ENCODE peak calls at places on chromosomes 2 and 18, in six cellular contexts. G, K, S, R, N and Z are unnamed samples.

GRCh38 chr2:66587216-66587615 is 152.3 kb downstream of the MEIS1 start:
- DNase-seq in K (peak), R (peak), N (no peak), G (no peak), S (no peak), Z (no peak)

GRCh38 chr2:85433511-85434089 is 15.1 kb downstream of the SH2D6 start:
- DNase-seq in K (no peak), G (no peak), S (peak), R (peak), N (peak), Z (peak)

GRCh38 chr2:56540467-56540866 is 356.7 kb downstream of the CCDC85A start:
- DNase-seq in K (no peak), N (no peak), R (no peak), G (no peak), S (no peak), Z (no peak)

GRCh38 chr18:74745658-74746403 is 148.2 kb downstream of the ZNF407 start:
- DNase-seq in S (no peak), R (no peak), N (no peak), K (no peak), G (no peak), Z (no peak)

GRCh38 chr2:219182331-219183150 is 4.5 kb downstream of the RETREG2 start:
- DNase-seq in S (no peak), R (no peak), N (no peak), G (no peak), K (peak), Z (no peak)

GRCh38 chr2:182259629-182260150 is 167.1 kb downstream of the PDE1A start:
- DNase-seq in G (no peak), S (no peak), R (no peak), N (no peak), K (no peak), Z (no peak)

GRCh38 chr2:140183056-140183765 is 1403.0 kb upstream of the NXPH2 start:
- DNase-seq in S (no peak), N (no peak), R (no peak), K (no peak), G (no peak), Z (no peak)

GRCh38 chr18:2536493-2536892 is 34.8 kb downstream of the METTL4 start:
- DNase-seq in G (no peak), K (no peak), N (no peak), R (no peak), S (no peak), Z (no peak)

GRCh38 chr2:123993728-123994323 is 31.3 kb upstream of the CNTNAP5 start:
- DNase-seq in K (peak), G (no peak), S (no peak), R (peak), N (no peak), Z (peak)

GRCh38 chr2:133346654-133347053 is 221.6 kb downstream of the NCKAP5 start:
- DNase-seq in K (no peak), R (no peak), S (no peak), N (no peak), G (no peak), Z (peak)

GRCh38 chr2:231001921-231002320 is 6.0 kb downstream of the SPATA3 start:
- DNase-seq in G (no peak), S (no peak), N (no peak), R (no peak), K (no peak), Z (no peak)

GRCh38 chr2:7672027-7672684 is 754.9 kb downstream of the RNF144A start:
- DNase-seq in N (no peak), G (no peak), S (no peak), R (peak), K (peak), Z (no peak)

GRCh38 chr2:33081691-33082090 is 134.9 kb downstream of the LTBP1 start:
- DNase-seq in K (no peak), S (no peak), G (no peak), N (no peak), R (no peak), Z (no peak)

GRCh38 chr2:84314250-84314649 is 144.8 kb downstream of the SUCLG1 start:
- DNase-seq in K (no peak), S (no peak), R (no peak), G (no peak), N (no peak), Z (no peak)

GRCh38 chr2:36544638-36545338 is 53.2 kb downstream of the FEZ2 start:
- DNase-seq in S (no peak), G (no peak), N (no peak), R (no peak), K (no peak), Z (no peak)

GRCh38 chr2:96788393-96789244 is 27.4 kb upstream of the CNNM3 start:
- DNase-seq in R (peak), N (no peak), G (no peak), S (no peak), K (peak), Z (no peak)

GRCh38 chr2:70552501-70553333 is 909 bp downstream of the TGFA start:
- DNase-seq in G (no peak), N (no peak), K (no peak), S (no peak), R (peak), Z (no peak)

GRCh38 chr2:173854840-173855239 is 110.3 kb downstream of the SP3 start:
- DNase-seq in G (no peak), N (no peak), K (peak), S (no peak), R (no peak), Z (peak)

GRCh38 chr2:70340921-70341765 is 39.3 kb upstream of the FAM136A start:
- DNase-seq in S (no peak), N (no peak), G (no peak), K (no peak), R (no peak), Z (peak)

GRCh38 chr2:220365023-220365422 is 737.6 kb downstream of the SLC4A3 start:
- DNase-seq in R (no peak), G (no peak), S (no peak), N (no peak), K (no peak), Z (no peak)

GRCh38 chr2:96867756-96868554 is 1.9 kb downstream of the SEMA4C start:
- DNase-seq in K (no peak), N (no peak), S (no peak), G (no peak), R (no peak), Z (no peak)

GRCh38 chr18:48453330-48454063 is 44.3 kb upstream of the ZBTB7C start:
- DNase-seq in S (peak), G (no peak), N (no peak), K (peak), R (no peak), Z (no peak)

GRCh38 chr2:212711851-212712250 is 173.2 kb upstream of the ERBB4 start:
- DNase-seq in G (no peak), K (no peak), N (no peak), R (no peak), S (no peak), Z (no peak)

GRCh38 chr2:215038411-215038810 is 100.0 kb downstream of the ABCA12 start:
- DNase-seq in S (no peak), R (no peak), N (no peak), K (no peak), G (no peak), Z (no peak)

GRCh38 chr2:200483729-200484198 is 26.1 kb downstream of the KCTD18 start:
- DNase-seq in N (no peak), G (no peak), K (peak), S (no peak), R (peak), Z (no peak)

GRCh38 chr2:2705871-2706270 is 374.8 kb upstream of the MYT1L start:
- DNase-seq in G (no peak), K (no peak), N (no peak), R (no peak), S (no peak), Z (no peak)

GRCh38 chr2:234950730-234951385 is 959 bp upstream of the SH3BP4 start:
- DNase-seq in S (peak), K (no peak), R (no peak), N (no peak), G (no peak), Z (no peak)

GRCh38 chr2:168543037-168543436 is 87.0 kb downstream of the CERS6 start:
- DNase-seq in G (no peak), N (no peak), R (no peak), S (no peak), K (no peak), Z (no peak)

GRCh38 chr2:129780316-129781282 is 198.9 kb upstream of the RAB6C start:
- DNase-seq in R (no peak), N (no peak), K (no peak), S (no peak), G (no peak), Z (peak)

GRCh38 chr18:8217041-8217564 is 392.1 kb upstream of the RAB12 start:
- DNase-seq in N (no peak), S (no peak), K (no peak), R (no peak), G (no peak), Z (no peak)

GRCh38 chr18:75041586-75041985 is 167.4 kb downstream of the PTGR3 start:
- DNase-seq in R (no peak), N (no peak), K (no peak), G (no peak), S (no peak), Z (no peak)

GRCh38 chr18:74546751-74547530 is 12.6 kb downstream of the CNDP1 start:
- DNase-seq in G (no peak), S (no peak), R (peak), N (no peak), K (no peak), Z (no peak)

GRCh38 chr2:109320195-109320935 is 191.4 kb downstream of the SH3RF3 start:
- DNase-seq in S (no peak), N (no peak), R (no peak), G (no peak), K (no peak), Z (no peak)

GRCh38 chr2:177195194-177195593 is 17.4 kb upstream of the HNRNPA3 start:
- DNase-seq in S (no peak), R (no peak), G (no peak), K (no peak), N (no peak), Z (no peak)

GRCh38 chr2:64313311-64313710 is 140.7 kb upstream of the LGALSL start:
- DNase-seq in S (no peak), K (no peak), R (no peak), G (no peak), N (no peak), Z (no peak)
- TF ChIP-seq POLR2A in S (no peak), K (no peak), R (no peak), G (no peak), N (no peak), Z (no peak)

DNA sequence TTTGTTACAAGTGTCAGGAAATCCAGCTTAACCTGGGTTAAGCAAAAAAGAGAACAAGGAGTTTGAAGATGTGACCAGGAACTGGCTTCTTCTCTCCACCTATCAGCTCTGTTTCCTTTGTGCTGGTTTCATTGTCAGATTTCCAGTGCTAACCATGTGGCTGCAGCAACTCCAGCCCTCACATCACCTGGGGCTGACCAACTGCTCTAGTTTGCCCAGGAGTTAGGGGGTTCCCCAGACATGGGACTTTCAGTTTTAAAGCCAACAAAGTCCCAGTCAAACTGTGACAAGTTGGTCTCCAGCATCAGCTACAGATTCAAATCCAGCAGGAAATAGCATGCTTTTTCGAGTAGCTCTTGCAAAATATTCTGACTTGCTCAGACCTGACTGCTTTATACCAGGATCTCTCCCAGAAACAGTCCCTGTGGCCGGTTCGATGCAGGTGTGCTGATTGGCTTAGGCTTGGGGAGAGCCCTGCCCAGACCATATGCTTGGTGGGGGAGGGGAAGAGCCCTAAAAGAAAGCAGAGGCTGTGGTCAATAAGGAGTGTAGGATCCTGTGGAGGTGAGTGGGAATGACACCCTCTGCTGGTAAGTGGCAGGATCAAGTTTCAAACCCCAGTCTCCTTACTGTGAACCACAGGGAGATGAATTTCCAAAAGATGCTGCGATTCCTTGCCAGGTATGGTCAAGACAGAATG is 49.5 kb downstream of the KCNE4 start:
- DNase-seq in K (no peak), G (no peak), S (no peak), R (peak), N (no peak), Z (no peak)
- H3K4me3 ChIP-seq in K (no peak), G (no peak), S (no peak), R (no peak), N (no peak), Z (no peak)

GRCh38 chr2:74149249-74149530 is 1.5 kb upstream of the BOLA3 start:
- DNase-seq in N (no peak), G (no peak), S (no peak), R (no peak), K (no peak), Z (no peak)

GRCh38 chr2:74149570-74150319 is 2.0 kb upstream of the BOLA3 start:
- DNase-seq in N (no peak), R (no peak), S (no peak), G (no peak), K (no peak), Z (no peak)

GRCh38 chr2:74146929-74147728 is 583 bp downstream of the BOLA3 start:
- DNase-seq in R (no peak), S (no peak), G (no peak), K (no peak), N (no peak), Z (peak)

GRCh38 chr2:74148457-74149248 is 941 bp upstream of the BOLA3 start:
- DNase-seq in R (no peak), G (no peak), N (no peak), S (no peak), K (no peak), Z (no peak)

DNA sequence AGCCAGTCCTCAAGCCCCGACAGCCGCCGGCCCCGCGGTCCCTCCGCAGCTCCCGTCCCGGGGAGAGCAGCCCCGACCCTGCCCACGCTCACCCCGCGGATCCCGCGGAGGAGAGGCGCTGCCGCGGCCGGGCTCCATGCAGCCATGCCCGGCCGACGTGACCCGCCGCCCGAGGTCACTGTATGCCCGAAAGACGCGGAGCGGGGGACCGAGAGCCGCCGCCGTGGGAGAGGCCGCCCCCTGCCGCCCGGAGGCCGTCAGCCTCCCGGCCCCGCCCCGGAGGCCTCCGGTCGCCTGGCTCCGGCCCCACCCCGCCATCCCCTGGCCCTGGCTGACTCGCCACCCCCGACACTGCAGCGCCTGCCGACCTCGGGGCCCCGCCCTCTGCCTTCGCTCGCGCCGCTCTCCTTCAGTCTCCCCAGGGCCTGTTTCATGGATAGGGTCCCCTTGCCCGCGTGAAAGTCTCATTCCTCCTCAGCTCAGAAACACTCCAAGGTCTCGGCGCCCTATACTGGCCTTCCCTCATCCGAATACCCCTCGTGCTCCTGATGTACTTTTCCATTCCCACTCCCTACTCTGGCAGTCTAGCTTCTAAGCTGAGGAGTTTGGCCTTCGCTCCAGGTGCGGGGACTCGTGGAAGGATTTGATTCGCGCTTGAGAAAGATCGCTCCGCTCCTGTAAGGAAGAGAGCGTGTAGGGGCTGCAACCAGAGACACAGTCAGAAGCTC is at the start of gene BOLA3:
- DNase-seq in G (no peak), K (peak), S (peak), N (peak), R (peak), Z (peak)
- TF ChIP-seq POLR2A in G (no peak), K (peak), S (no peak), N (no peak), R (no peak), Z (no peak)

GRCh38 chr2:240603846-240604245 is 17.3 kb downstream of the CAPN10 start:
- DNase-seq in K (no peak), S (no peak), R (no peak), G (no peak), N (no peak), Z (peak)

GRCh38 chr2:240605867-240606743 is 19.2 kb upstream of the GPR35 start:
- DNase-seq in R (no peak), S (no peak), G (no peak), N (no peak), K (no peak), Z (peak)

GRCh38 chr2:240604939-240605716 is 18.6 kb downstream of the CAPN10 start:
- DNase-seq in R (peak), G (no peak), N (no peak), K (no peak), S (no peak), Z (peak)

GRCh38 chr2:240603081-240603835 is 16.7 kb downstream of the CAPN10 start:
- DNase-seq in K (no peak), S (no peak), R (no peak), N (no peak), G (no peak), Z (peak)

GRCh38 chr2:240604291-240604938 is 17.9 kb downstream of the CAPN10 start:
- DNase-seq in K (peak), S (no peak), G (no peak), N (peak), R (peak), Z (peak)
- H3K4me3 ChIP-seq in K (no peak), S (no peak), G (no peak), N (no peak), R (no peak), Z (no peak)

GRCh38 chr2:28681216-28681981 is 70.2 kb upstream of the PPP1CB start:
- DNase-seq in S (peak), R (no peak), G (no peak), N (no peak), K (no peak), Z (no peak)
- TF ChIP-seq POLR2A in S (no peak), R (no peak), G (no peak), N (no peak), K (no peak), Z (no peak)

GRCh38 chr2:11745613-11746375 is 638 bp upstream of the LPIN1 start:
- DNase-seq in G (no peak), R (no peak), N (no peak), K (peak), S (no peak), Z (no peak)
- H3K4me3 ChIP-seq in G (peak), R (peak), N (peak), K (peak), S (peak), Z (no peak)